ENCODE peak calls at places on chromosomes 13 and 19, in six cellular contexts. B, X, K, M, V and J are unnamed samples.

GRCh38 chr13:33312150-33312908 is 26.8 kb upstream of the STARD13 start:
- DNase-seq in B (no peak), X (peak; percentile 37), K (no peak), M (no peak), V (no peak), J (peak; percentile 14)

GRCh38 chr19:29687244-29687896 is 22.1 kb downstream of the PLEKHF1 start:
- DNase-seq in B (no peak), X (no peak), K (no peak), M (no peak), V (peak; percentile 45), J (no peak)

GRCh38 chr13:59422646-59423045 is 741.1 kb downstream of the DIAPH3 start:
- DNase-seq in B (no peak), X (peak; percentile 24), K (no peak), M (no peak), V (no peak), J (no peak)

GRCh38 chr19:5983367-5983955 is 5.5 kb upstream of the RANBP3 start:
- DNase-seq in B (no peak), X (no peak), K (no peak), M (no peak), V (no peak), J (no peak)

GRCh38 chr13:71879129-71879535 is 12.1 kb upstream of the DACH1 start:
- DNase-seq in B (no peak), X (peak; percentile 81), K (no peak), M (no peak), V (no peak), J (peak; percentile 27)

GRCh38 chr19:633068-633785 is at the start of gene POLRMT:
- DNase-seq in B (peak; percentile 97), X (peak; percentile 99), K (peak; percentile 89), M (peak; percentile 95), V (peak; percentile 100), J (peak; percentile 96)

GRCh38 chr19:40771101-40771539 is 4.2 kb upstream of the MIA start:
- DNase-seq in B (no peak), X (peak; percentile 49), K (no peak), M (no peak), V (no peak), J (peak; percentile 34)

GRCh38 chr19:41698746-41699230 is 9.6 kb upstream of the CEACAM5 start:
- DNase-seq in B (no peak), X (no peak), K (peak; percentile 13), M (no peak), V (no peak), J (no peak)

GRCh38 chr19:41541990-41542584 is 33.9 kb upstream of the CEACAM21 start:
- DNase-seq in B (peak; percentile 81), X (peak; percentile 87), K (no peak), M (peak; percentile 87), V (peak; percentile 47), J (peak; percentile 31)

GRCh38 chr13:27942972-27943371 is 23.2 kb downstream of the PDX1 start:
- DNase-seq in B (no peak), X (no peak), K (no peak), M (no peak), V (no peak), J (no peak)

GRCh38 chr13:104426435-104426834 is 1360.2 kb upstream of the SLC10A2 start:
- DNase-seq in B (no peak), X (no peak), K (no peak), M (no peak), V (no peak), J (no peak)

GRCh38 chr19:1745589-1746031 is 7.7 kb upstream of the ONECUT3 start:
- DNase-seq in B (peak; percentile 53), X (peak; percentile 84), K (no peak), M (peak; percentile 74), V (no peak), J (no peak)

GRCh38 chr13:51817717-51818116 is 13.8 kb upstream of the DHRS12 start:
- DNase-seq in B (no peak), X (no peak), K (no peak), M (no peak), V (no peak), J (no peak)

GRCh38 chr13:73358606-73359005 is 299.8 kb downstream of the KLF5 start:
- DNase-seq in B (no peak), X (no peak), K (no peak), M (no peak), V (no peak), J (no peak)

GRCh38 chr19:4732680-4733114 is 9.1 kb upstream of the DPP9 start:
- DNase-seq in B (peak; percentile 74), X (peak; percentile 91), K (no peak), M (peak; percentile 66), V (peak; percentile 75), J (peak; percentile 63)
- TF ChIP-seq CREB1 in B (no peak), X (no peak), K (no peak), M (no peak), V (no peak), J (no peak)

GRCh38 chr13:30577381-30577780 is 40.3 kb upstream of the USPL1 start:
- DNase-seq in B (no peak), X (no peak), K (peak; percentile 72), M (no peak), V (peak; percentile 25), J (peak; percentile 13)
- TF ChIP-seq CREB1 in B (no peak), X (no peak), K (peak; percentile 14), M (no peak), V (no peak), J (no peak)

GRCh38 chr13:46893221-46893620 is 3.6 kb downstream of the HTR2A start:
- DNase-seq in B (peak; percentile 13), X (peak; percentile 37), K (no peak), M (no peak), V (no peak), J (no peak)

GRCh38 chr13:46899801-46900200 is 2.9 kb upstream of the HTR2A start:
- DNase-seq in B (no peak), X (no peak), K (no peak), M (no peak), V (no peak), J (no peak)

GRCh38 chr13:46893820-46894533 is 2.9 kb downstream of the HTR2A start:
- DNase-seq in B (peak; percentile 81), X (peak; percentile 78), K (peak; percentile 11), M (peak; percentile 94), V (peak; percentile 77), J (no peak)

GRCh38 chr13:46894534-46894906 is 2.3 kb downstream of the HTR2A start:
- DNase-seq in B (no peak), X (no peak), K (no peak), M (no peak), V (no peak), J (no peak)

DNA sequence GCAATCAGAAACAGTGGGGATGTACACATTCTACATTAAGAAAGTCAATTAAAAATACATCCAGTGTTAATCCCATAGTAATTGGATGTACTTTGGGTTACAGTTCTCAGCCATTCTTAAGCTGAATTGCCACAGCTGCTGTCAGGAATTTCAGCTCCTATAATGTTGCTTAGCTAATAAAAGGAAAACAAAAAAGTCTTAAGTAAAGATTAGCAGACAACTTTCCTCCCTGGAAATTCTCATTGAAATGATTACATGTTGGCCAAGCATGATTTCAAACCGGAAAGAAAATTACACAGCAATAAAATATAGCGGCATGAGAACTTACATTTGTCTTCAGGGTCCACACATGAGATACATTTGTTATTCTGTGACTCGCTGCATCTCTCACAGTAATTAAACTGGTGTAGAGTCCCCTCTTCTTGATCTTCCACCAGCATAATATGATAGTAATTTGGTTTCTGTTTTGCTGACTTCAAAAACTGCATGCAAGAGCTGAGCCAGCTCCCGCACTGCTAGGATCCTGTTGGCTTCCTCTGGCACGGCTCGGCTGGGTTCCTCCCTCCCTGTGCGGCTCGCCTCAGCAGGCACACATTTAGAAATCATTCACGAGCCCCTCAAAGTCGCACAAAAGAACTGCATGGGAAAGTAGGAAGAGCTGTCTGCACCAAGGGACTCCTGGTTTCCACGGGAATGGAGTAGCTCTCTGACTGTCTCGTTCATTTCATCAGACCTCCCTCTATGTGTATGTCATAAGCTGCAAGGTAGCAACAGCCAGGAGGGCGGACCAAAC is at the start of gene HTR2A:
- DNase-seq in B (no peak), X (peak; percentile 12), K (no peak), M (no peak), V (no peak), J (no peak)
- TF ChIP-seq CREB1 in B (no peak), X (no peak), K (no peak), M (no peak), V (no peak), J (no peak)

GRCh38 chr13:39967199-39967959 is 311.9 kb downstream of the COG6 start:
- DNase-seq in B (no peak), X (no peak), K (no peak), M (no peak), V (no peak), J (no peak)
- TF ChIP-seq CREB1 in B (no peak), X (no peak), K (no peak), M (no peak), V (no peak), J (no peak)